ENCODE peak calls at places on chromosomes 1 and 21, in eight cellular contexts. Q, F, Y, C, T, N, D and X are unnamed samples.

GRCh38 chr1:53272349-53272748 is 34.0 kb upstream of the MAGOH start:
- DNase-seq in Q (no peak), F (no peak), Y (no peak), C (no peak), T (no peak), N (no peak), D (no peak), X (no peak)

GRCh38 chr1:147202576-147202975 is 22.6 kb downstream of the FMO5 start:
- DNase-seq in Q (no peak), F (no peak), Y (no peak), C (no peak), T (no peak), N (no peak), D (peak; percentile 21), X (no peak)

GRCh38 chr1:32126770-32127169 is 18.9 kb downstream of the KPNA6 start:
- DNase-seq in Q (no peak), F (no peak), Y (no peak), C (no peak), T (no peak), N (no peak), D (no peak), X (no peak)

GRCh38 chr1:72567511-72567910 is 285.2 kb upstream of the NEGR1 start:
- DNase-seq in Q (peak; percentile 55), F (no peak), Y (no peak), C (no peak), T (no peak), N (no peak), D (peak; percentile 3), X (no peak)

GRCh38 chr1:205396972-205397616 is 24.8 kb downstream of the LEMD1 start:
- DNase-seq in Q (peak; percentile 72), F (no peak), Y (no peak), C (peak; percentile 41), T (no peak), N (peak; percentile 48), D (peak; percentile 43), X (peak; percentile 29)

GRCh38 chr1:215599418-215599817 is 32.3 kb downstream of the KCTD3 start:
- DNase-seq in Q (peak; percentile 61), F (no peak), Y (no peak), C (no peak), T (no peak), N (no peak), D (peak; percentile 78), X (no peak)

GRCh38 chr1:23742670-23743286 is 493 bp upstream of the ELOA start:
- DNase-seq in Q (peak; percentile 17), F (no peak), Y (peak; percentile 27), C (no peak), T (peak; percentile 29), N (no peak), D (no peak), X (peak; percentile 45)

GRCh38 chr1:232524056-232524455 is 105.9 kb downstream of the SIPA1L2 start:
- DNase-seq in Q (peak; percentile 54), F (no peak), Y (no peak), C (no peak), T (no peak), N (no peak), D (peak; percentile 31), X (no peak)

GRCh38 chr1:15348648-15349047 is 61.0 kb upstream of the EFHD2 start:
- DNase-seq in Q (no peak), F (no peak), Y (no peak), C (no peak), T (no peak), N (no peak), D (no peak), X (no peak)

GRCh38 chr1:180040034-180040433 is 85.4 kb downstream of the CEP350 start:
- DNase-seq in Q (peak; percentile 70), F (no peak), Y (no peak), C (no peak), T (no peak), N (no peak), D (peak; percentile 37), X (no peak)

GRCh38 chr1:44220001-44220751 is 6.9 kb downstream of the DMAP1 start:
- DNase-seq in Q (no peak), F (no peak), Y (no peak), C (no peak), T (no peak), N (peak; percentile 9), D (peak; percentile 89), X (no peak)

GRCh38 chr21:23986214-23986613 is 1621.1 kb downstream of the MRPL39 start:
- DNase-seq in Q (no peak), F (no peak), Y (no peak), C (no peak), T (no peak), N (no peak), D (no peak), X (peak; percentile 5)

GRCh38 chr1:20588634-20589225 is at the start of gene CDA:
- DNase-seq in Q (no peak), F (peak; percentile 25), Y (peak; percentile 23), C (peak; percentile 35), T (no peak), N (no peak), D (no peak), X (no peak)

GRCh38 chr1:14120895-14121294 is 420.9 kb downstream of the PRDM2 start:
- DNase-seq in Q (no peak), F (no peak), Y (no peak), C (no peak), T (no peak), N (no peak), D (no peak), X (no peak)

GRCh38 chr1:55233149-55233777 is 18.1 kb upstream of the USP24 start:
- DNase-seq in Q (no peak), F (no peak), Y (no peak), C (no peak), T (no peak), N (no peak), D (peak; percentile 32), X (no peak)

GRCh38 chr21:44084496-44085241 is 22.5 kb upstream of the PWP2 start:
- DNase-seq in Q (no peak), F (no peak), Y (no peak), C (no peak), T (no peak), N (no peak), D (no peak), X (no peak)

GRCh38 chr1:52237430-52237829 is 95.5 kb downstream of the ZFYVE9 start:
- DNase-seq in Q (peak; percentile 39), F (no peak), Y (no peak), C (no peak), T (no peak), N (no peak), D (peak; percentile 86), X (no peak)

GRCh38 chr1:87123610-87124009 is 205.1 kb upstream of the LMO4 start:
- DNase-seq in Q (no peak), F (no peak), Y (no peak), C (no peak), T (no peak), N (no peak), D (no peak), X (no peak)

GRCh38 chr1:87121732-87122163 is 206.9 kb upstream of the LMO4 start:
- DNase-seq in Q (no peak), F (no peak), Y (no peak), C (no peak), T (no peak), N (no peak), D (peak; percentile 25), X (no peak)

GRCh38 chr1:87119741-87120140 is 205.3 kb downstream of the HS2ST1 start:
- DNase-seq in Q (no peak), F (no peak), Y (no peak), C (no peak), T (no peak), N (no peak), D (no peak), X (no peak)

GRCh38 chr1:87117761-87118160 is 203.3 kb downstream of the HS2ST1 start:
- DNase-seq in Q (peak; percentile 20), F (no peak), Y (no peak), C (no peak), T (no peak), N (no peak), D (peak; percentile 55), X (no peak)

DNA sequence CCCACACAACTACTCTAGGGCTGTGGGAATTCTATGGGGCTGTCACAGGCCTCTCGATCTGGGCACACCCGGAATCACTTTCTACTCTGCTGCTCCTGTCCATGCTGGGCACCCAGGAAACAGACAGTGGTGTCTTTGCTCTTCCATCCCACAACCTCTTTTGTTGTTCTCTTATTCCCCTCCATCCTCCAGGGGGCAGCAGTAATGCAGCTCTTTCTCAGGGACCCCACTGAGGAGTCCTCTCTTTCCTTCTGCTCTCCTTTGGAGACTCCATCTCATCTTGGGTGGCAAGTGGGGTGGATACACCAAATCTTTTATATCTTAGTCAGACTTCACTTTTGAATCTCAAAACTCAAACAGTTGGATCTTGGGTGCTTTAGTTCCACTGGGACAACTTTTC is 206.3 kb downstream of the HS2ST1 start:
- DNase-seq in Q (no peak), F (no peak), Y (no peak), C (peak; percentile 28), T (no peak), N (no peak), D (no peak), X (peak; percentile 29)
- TF ChIP-seq CTCF in Q (peak; percentile 36), F (no peak), Y (no peak), C (peak; percentile 24), T (peak; percentile 40), N (peak; percentile 43), D (peak; percentile 8), X (peak; percentile 19)

GRCh38 chr1:171802207-171802606 is 20.7 kb downstream of the METTL13 start:
- DNase-seq in Q (no peak), F (no peak), Y (no peak), C (no peak), T (no peak), N (no peak), D (no peak), X (no peak)
- TF ChIP-seq CTCF in Q (no peak), F (no peak), Y (no peak), C (no peak), T (peak; percentile 43), N (no peak), D (no peak), X (no peak)

DNA sequence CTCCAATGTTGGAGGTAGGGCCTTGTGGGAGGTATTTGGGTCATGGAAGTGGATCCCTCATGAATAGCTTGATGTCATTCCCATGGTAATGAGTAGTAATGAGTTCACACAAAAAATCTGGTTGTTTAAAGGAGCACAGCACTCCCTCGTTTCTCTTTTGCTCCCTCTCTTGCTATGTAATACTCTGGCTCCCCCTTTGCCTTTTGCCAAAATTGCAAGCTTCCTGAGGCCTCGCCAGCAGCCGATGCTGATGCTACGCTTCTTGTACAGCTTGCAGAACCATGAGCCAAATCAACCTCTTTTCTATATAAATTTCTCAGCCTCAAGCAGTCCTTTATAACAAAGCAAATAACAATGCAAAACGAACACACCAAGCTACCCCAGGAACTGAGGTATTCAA is 80.9 kb downstream of the LHX9 start:
- DNase-seq in Q (no peak), F (no peak), Y (no peak), C (peak; percentile 20), T (no peak), N (no peak), D (no peak), X (no peak)
- TF ChIP-seq CTCF in Q (no peak), F (no peak), Y (no peak), C (no peak), T (peak; percentile 22), N (no peak), D (no peak), X (no peak)

DNA sequence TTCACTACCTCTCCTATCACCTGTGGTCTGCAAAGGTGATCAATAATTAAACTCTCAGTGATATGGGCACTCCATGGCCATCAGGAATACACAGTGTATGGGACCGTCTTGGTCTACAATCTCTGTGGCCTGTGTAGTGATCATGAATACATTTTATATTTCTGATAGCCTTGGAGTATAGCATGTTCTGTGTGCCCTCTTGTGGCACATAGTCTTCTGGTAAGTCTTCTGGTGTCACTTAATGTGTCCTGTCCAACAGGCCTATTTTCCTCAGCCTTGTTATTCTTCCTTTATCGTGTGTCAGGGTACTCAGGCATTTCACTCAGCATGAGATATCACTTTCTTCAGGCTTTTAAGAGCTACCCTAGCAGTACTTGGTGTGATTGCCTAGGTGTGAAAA is 393.6 kb downstream of the AGBL4 start:
- DNase-seq in Q (no peak), F (no peak), Y (no peak), C (no peak), T (no peak), N (no peak), D (no peak), X (no peak)
- TF ChIP-seq CTCF in Q (no peak), F (no peak), Y (no peak), C (no peak), T (no peak), N (no peak), D (no peak), X (no peak)